ENCODE peak calls at places on chromosomes 2 and 18, in six cellular contexts. H is esophagus squamous epithelium, K is uterus, V is IMR-90, Z is Peyer's patch, P is astrocyte of the spinal cord. O is an unnamed sample.

GRCh38 chr2:28074127-28074526 is 183.6 kb downstream of the BABAM2 start:
- DNase-seq in H (no peak), Z (no peak), K (no peak), V (no peak), P (no peak), O (no peak)

GRCh38 chr2:30979822-30980245 is 158.4 kb downstream of the GALNT14 start:
- DNase-seq in K (peak; percentile 45), P (peak; percentile 15), Z (no peak), V (peak; percentile 13), H (no peak), O (peak; percentile 62)

GRCh38 chr2:213157242-213157641 is 5.8 kb upstream of the IKZF2 start:
- DNase-seq in P (no peak), V (peak; percentile 23), Z (no peak), H (no peak), K (no peak), O (no peak)

GRCh38 chr2:205835251-205835900 is 153.1 kb downstream of the NRP2 start:
- DNase-seq in V (no peak), K (peak; percentile 39), Z (no peak), P (peak; percentile 66), H (no peak), O (no peak)

GRCh38 chr2:234963785-234964615 is 12.2 kb downstream of the SH3BP4 start:
- DNase-seq in P (peak; percentile 90), H (no peak), K (peak; percentile 73), Z (no peak), V (peak; percentile 74), O (peak; percentile 92)

GRCh38 chr2:75289771-75290170 is 90.5 kb upstream of the TACR1 start:
- DNase-seq in K (no peak), V (peak; percentile 48), P (peak; percentile 22), H (no peak), Z (no peak), O (peak; percentile 30)

GRCh38 chr2:54610700-54611099 is 112.8 kb upstream of the EML6 start:
- DNase-seq in Z (no peak), K (no peak), H (no peak), V (peak; percentile 36), P (no peak), O (no peak)

GRCh38 chr2:43131890-43132522 is 94.4 kb downstream of the ZFP36L2 start:
- DNase-seq in V (no peak), H (no peak), K (no peak), Z (no peak), P (no peak), O (no peak)

GRCh38 chr2:191983591-191983990 is 136.7 kb upstream of the CAVIN2 start:
- DNase-seq in K (no peak), V (no peak), Z (no peak), P (no peak), H (no peak), O (no peak)

GRCh38 chr2:42879913-42880737 is 87.7 kb upstream of the HAAO start:
- DNase-seq in Z (no peak), H (no peak), V (no peak), P (no peak), K (no peak), O (no peak)

GRCh38 chr2:131646669-131647297 is 119.1 kb downstream of the CCDC74A start:
- DNase-seq in P (no peak), V (no peak), H (no peak), Z (no peak), K (no peak), O (no peak)

GRCh38 chr2:97819769-97820168 is 106.4 kb downstream of the ZAP70 start:
- DNase-seq in V (no peak), Z (no peak), K (no peak), P (no peak), H (no peak), O (no peak)

GRCh38 chr2:106614511-106615291 is 127.5 kb downstream of the CD8B2 start:
- DNase-seq in K (no peak), Z (no peak), V (no peak), H (no peak), P (no peak), O (no peak)

GRCh38 chr2:143632751-143633374 is 503.6 kb downstream of the ARHGAP15 start:
- DNase-seq in P (no peak), V (no peak), K (no peak), H (no peak), Z (no peak), O (no peak)

GRCh38 chr2:18266188-18266587 is 294.3 kb downstream of the RDH14 start:
- DNase-seq in H (no peak), P (no peak), K (no peak), V (no peak), Z (no peak), O (no peak)

GRCh38 chr2:54524236-54524991 is 68.3 kb downstream of the SPTBN1 start:
- DNase-seq in K (no peak), P (peak; percentile 75), H (no peak), V (peak; percentile 83), Z (no peak), O (peak; percentile 82)

GRCh38 chr2:60306231-60306861 is 247.1 kb downstream of the BCL11A start:
- DNase-seq in H (no peak), K (no peak), V (no peak), P (no peak), Z (no peak), O (no peak)

GRCh38 chr2:40556298-40556697 is 104.4 kb upstream of the SLC8A1 start:
- DNase-seq in K (no peak), V (peak; percentile 5), Z (no peak), P (no peak), H (no peak), O (peak; percentile 20)

GRCh38 chr2:98377569-98377968 is 31.3 kb downstream of the CNGA3 start:
- DNase-seq in H (no peak), V (no peak), K (no peak), Z (no peak), P (no peak), O (no peak)

GRCh38 chr2:29700560-29700959 is 220.8 kb downstream of the ALK start:
- DNase-seq in K (no peak), P (peak; percentile 48), Z (no peak), H (no peak), V (peak; percentile 76), O (peak; percentile 12)

DNA sequence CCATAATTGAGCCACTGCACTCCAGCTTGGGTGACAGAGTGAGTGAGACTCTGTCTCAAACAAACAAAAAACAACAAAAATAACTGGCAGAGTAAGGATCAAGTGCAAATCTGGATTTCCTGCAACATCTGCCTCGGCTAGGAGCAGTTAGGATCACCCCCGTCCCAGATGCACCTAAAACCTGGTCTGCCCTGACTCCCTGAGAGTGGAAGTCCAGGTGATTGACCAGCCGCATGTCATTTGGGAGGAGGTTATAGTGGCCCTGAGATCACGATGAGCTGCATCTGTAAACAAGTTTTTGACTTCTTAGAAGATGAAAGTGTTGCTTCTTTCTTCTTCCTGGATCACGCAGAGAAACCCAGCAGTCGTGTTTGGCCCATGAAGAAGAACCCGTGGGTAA is 5.0 kb upstream of the ESPNL start:
- DNase-seq in V (no peak), Z (no peak), H (no peak), P (no peak), K (no peak), O (no peak)
- H3K4me3 ChIP-seq in V (no peak overlapping the region), Z (no peak overlapping the region), H (no peak overlapping the region), P (no peak overlapping the region), K (no peak overlapping the region), O (no peak overlapping the region)

DNA sequence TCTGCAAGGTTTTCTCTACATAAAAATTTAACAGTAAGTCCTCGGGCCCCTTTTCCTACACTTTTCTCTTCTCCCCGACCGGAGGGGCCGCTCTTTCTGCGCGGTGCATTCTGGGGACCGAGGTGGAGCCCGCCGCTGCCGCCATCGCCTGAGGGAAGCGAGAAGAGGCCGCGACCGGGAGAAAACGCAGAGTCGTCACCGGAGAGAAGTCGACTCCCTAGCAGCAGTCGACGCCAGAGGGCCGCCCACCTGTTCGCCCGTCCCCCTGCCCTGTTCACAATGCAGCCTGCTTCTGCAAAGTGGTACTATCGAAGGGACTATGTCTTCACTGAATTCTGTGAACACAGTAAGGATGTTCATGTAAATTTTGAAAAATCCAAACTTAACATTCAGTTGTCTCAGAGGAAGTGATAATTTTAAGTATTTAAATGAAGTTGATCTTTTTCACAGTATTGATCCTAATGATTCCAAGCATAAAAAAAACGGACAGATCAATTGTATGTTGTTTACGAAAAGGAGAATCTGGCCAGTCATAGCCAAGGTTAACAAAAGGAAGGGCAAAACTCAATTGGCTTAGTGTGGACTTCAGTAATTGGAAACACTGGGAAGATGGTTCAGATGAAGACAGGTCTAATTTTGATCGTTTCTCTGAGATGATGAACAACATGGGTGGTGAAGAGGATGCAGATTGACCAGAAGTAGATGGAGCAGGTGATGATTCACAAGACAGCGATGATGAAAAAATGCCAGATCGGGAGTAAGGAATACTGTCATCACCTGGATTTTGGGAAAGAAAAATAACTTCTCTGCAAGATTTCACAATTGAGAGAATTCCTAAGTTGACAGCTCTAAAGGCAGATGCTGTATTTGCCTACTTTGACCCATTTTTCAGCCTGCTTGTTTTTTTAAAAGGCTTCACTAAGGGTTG is 55.8 kb downstream of the ASXL2 start:
- DNase-seq in H (no peak), P (peak; percentile 25), Z (peak; percentile 54), K (peak; percentile 15), V (no peak), O (no peak)
- TF ChIP-seq CTCF in H (no peak), P (no peak), Z (no peak), K (no peak), V (no peak), O (no peak)

GRCh38 chr2:237084444-237084843 is 1.2 kb upstream of the COPS8 start:
- DNase-seq in H (no peak), P (no peak), V (no peak), K (no peak), Z (no peak), O (no peak)
- H3K4me3 ChIP-seq in H (no peak overlapping the region), P (peak overlapping the region; percentile 95), V (no peak overlapping the region), K (no peak overlapping the region), Z (no peak overlapping the region), O (peak overlapping the region; percentile 92)

GRCh38 chr18:36284268-36284667 is 13.2 kb upstream of the FHOD3 start:
- DNase-seq in V (no peak), Z (no peak), P (no peak), H (no peak), K (no peak), O (no peak)

GRCh38 chr18:36283448-36283847 is 14.1 kb upstream of the FHOD3 start:
- DNase-seq in K (no peak), V (no peak), Z (no peak), H (no peak), P (no peak), O (no peak)

GRCh38 chr18:36279001-36279400 is 18.5 kb upstream of the FHOD3 start:
- DNase-seq in V (no peak), P (no peak), Z (no peak), H (no peak), K (no peak), O (no peak)

GRCh38 chr18:36284671-36285295 is 12.7 kb upstream of the FHOD3 start:
- DNase-seq in Z (peak; percentile 33), P (peak; percentile 74), K (peak; percentile 51), H (no peak), V (peak; percentile 74), O (peak; percentile 84)

DNA sequence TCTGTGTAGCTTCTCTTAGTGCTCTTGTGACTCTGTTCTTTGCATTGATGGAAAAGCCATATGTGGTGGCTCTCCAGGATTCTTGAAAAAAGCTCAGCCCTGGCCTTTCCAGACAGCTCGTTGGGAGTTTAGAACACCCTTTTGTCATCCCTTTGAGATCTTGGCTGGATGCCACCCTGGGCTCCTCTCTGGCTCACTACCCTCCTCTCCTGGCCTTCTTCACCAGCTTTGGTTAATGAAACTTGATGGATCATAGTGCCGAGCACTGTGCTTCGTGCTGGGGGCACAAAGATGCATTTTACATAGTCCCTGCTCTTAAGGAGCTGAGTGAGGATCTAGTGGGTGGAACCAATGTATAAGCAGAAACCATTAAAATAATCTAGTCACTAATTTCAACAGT is 15.6 kb upstream of the FHOD3 start:
- DNase-seq in K (no peak), V (no peak), P (no peak), H (no peak), Z (no peak), O (no peak)
- TF ChIP-seq CTCF in K (no peak), V (no peak), P (no peak), H (no peak), Z (no peak), O (no peak)